ENCODE peak calls at places on chromosomes 11 and 22, in five cellular contexts. One of them, this sample, is unnamed.

GRCh38 chr22:35301370-35301874 is 1.7 kb downstream of the TOM1 start:
- DNase-seq in astrocyte of the spinal cord: peak
- DNase-seq in NCI-H748 treated with DMSO at 0.1 percent for 48 hours: no peak
- DNase-seq in stimulated activated CD4-positive, alpha-beta T cell treated with anti-CD3 and anti-CD28 coated beads, TNF-alpha, amount 100 ng/mL, for 4 hours: no peak
- DNase-seq in GOT3: peak
- DNase-seq in this sample: peak

GRCh38 chr11:22627421-22627820 is 1.8 kb upstream of the FANCF start:
- DNase-seq in stimulated activated CD4-positive, alpha-beta T cell treated with anti-CD3 and anti-CD28 coated beads, TNF-alpha, amount 100 ng/mL, for 4 hours: no peak
- DNase-seq in astrocyte of the spinal cord: no peak
- DNase-seq in GOT3: no peak
- DNase-seq in NCI-H748 treated with DMSO at 0.1 percent for 48 hours: no peak
- DNase-seq in this sample: no peak

GRCh38 chr22:30459206-30460052 is 12.4 kb downstream of the SEC14L3 start:
- DNase-seq in astrocyte of the spinal cord: peak
- DNase-seq in stimulated activated CD4-positive, alpha-beta T cell treated with anti-CD3 and anti-CD28 coated beads, TNF-alpha, amount 100 ng/mL, for 4 hours: no peak
- DNase-seq in NCI-H748 treated with DMSO at 0.1 percent for 48 hours: no peak
- DNase-seq in GOT3: no peak
- DNase-seq in this sample: no peak

GRCh38 chr11:1837171-1838076 is 1.4 kb upstream of the TNNI2 start:
- DNase-seq in NCI-H748 treated with DMSO at 0.1 percent for 48 hours: no peak
- DNase-seq in stimulated activated CD4-positive, alpha-beta T cell treated with anti-CD3 and anti-CD28 coated beads, TNF-alpha, amount 100 ng/mL, for 4 hours: peak
- DNase-seq in GOT3: no peak
- DNase-seq in astrocyte of the spinal cord: peak
- DNase-seq in this sample: peak

GRCh38 chr11:10492084-10492483 is 37.0 kb downstream of the AMPD3 start:
- DNase-seq in astrocyte of the spinal cord: no peak
- DNase-seq in NCI-H748 treated with DMSO at 0.1 percent for 48 hours: no peak
- DNase-seq in stimulated activated CD4-positive, alpha-beta T cell treated with anti-CD3 and anti-CD28 coated beads, TNF-alpha, amount 100 ng/mL, for 4 hours: no peak
- DNase-seq in GOT3: no peak
- DNase-seq in this sample: no peak

GRCh38 chr11:28529540-28530410 is 421.6 kb downstream of the METTL15 start:
- DNase-seq in NCI-H748 treated with DMSO at 0.1 percent for 48 hours: no peak
- DNase-seq in GOT3: no peak
- DNase-seq in stimulated activated CD4-positive, alpha-beta T cell treated with anti-CD3 and anti-CD28 coated beads, TNF-alpha, amount 100 ng/mL, for 4 hours: no peak
- DNase-seq in astrocyte of the spinal cord: peak
- DNase-seq in this sample: peak

GRCh38 chr22:35509451-35509850 is 31.2 kb upstream of the RASD2 start:
- DNase-seq in GOT3: no peak
- DNase-seq in astrocyte of the spinal cord: no peak
- DNase-seq in NCI-H748 treated with DMSO at 0.1 percent for 48 hours: no peak
- DNase-seq in stimulated activated CD4-positive, alpha-beta T cell treated with anti-CD3 and anti-CD28 coated beads, TNF-alpha, amount 100 ng/mL, for 4 hours: no peak
- DNase-seq in this sample: no peak

GRCh38 chr11:62921573-62922188 is 518 bp upstream of the CHRM1 start:
- DNase-seq in GOT3: no peak
- DNase-seq in NCI-H748 treated with DMSO at 0.1 percent for 48 hours: no peak
- DNase-seq in stimulated activated CD4-positive, alpha-beta T cell treated with anti-CD3 and anti-CD28 coated beads, TNF-alpha, amount 100 ng/mL, for 4 hours: no peak
- DNase-seq in astrocyte of the spinal cord: no peak
- DNase-seq in this sample: peak

GRCh38 chr11:23540101-23540561 is 679.9 kb upstream of the CCDC179 start:
- DNase-seq in NCI-H748 treated with DMSO at 0.1 percent for 48 hours: peak
- DNase-seq in GOT3: no peak
- DNase-seq in stimulated activated CD4-positive, alpha-beta T cell treated with anti-CD3 and anti-CD28 coated beads, TNF-alpha, amount 100 ng/mL, for 4 hours: no peak
- DNase-seq in astrocyte of the spinal cord: peak
- DNase-seq in this sample: peak

GRCh38 chr11:375065-376025 is 6.0 kb downstream of the B4GALNT4 start:
- DNase-seq in astrocyte of the spinal cord: no peak
- DNase-seq in NCI-H748 treated with DMSO at 0.1 percent for 48 hours: no peak
- DNase-seq in GOT3: no peak
- DNase-seq in stimulated activated CD4-positive, alpha-beta T cell treated with anti-CD3 and anti-CD28 coated beads, TNF-alpha, amount 100 ng/mL, for 4 hours: no peak
- DNase-seq in this sample: no peak

GRCh38 chr22:28819253-28820096 is 19.1 kb upstream of the XBP1 start:
- DNase-seq in stimulated activated CD4-positive, alpha-beta T cell treated with anti-CD3 and anti-CD28 coated beads, TNF-alpha, amount 100 ng/mL, for 4 hours: no peak
- DNase-seq in GOT3: no peak
- DNase-seq in NCI-H748 treated with DMSO at 0.1 percent for 48 hours: no peak
- DNase-seq in astrocyte of the spinal cord: no peak
- DNase-seq in this sample: no peak

GRCh38 chr22:24441406-24442351 is 14.3 kb downstream of the ADORA2A start:
- DNase-seq in stimulated activated CD4-positive, alpha-beta T cell treated with anti-CD3 and anti-CD28 coated beads, TNF-alpha, amount 100 ng/mL, for 4 hours: no peak
- DNase-seq in astrocyte of the spinal cord: no peak
- DNase-seq in NCI-H748 treated with DMSO at 0.1 percent for 48 hours: no peak
- DNase-seq in GOT3: no peak
- DNase-seq in this sample: no peak

GRCh38 chr11:119356349-119357031 is 10.0 kb upstream of the MFRP start:
- DNase-seq in NCI-H748 treated with DMSO at 0.1 percent for 48 hours: peak
- DNase-seq in stimulated activated CD4-positive, alpha-beta T cell treated with anti-CD3 and anti-CD28 coated beads, TNF-alpha, amount 100 ng/mL, for 4 hours: peak
- DNase-seq in GOT3: no peak
- DNase-seq in astrocyte of the spinal cord: peak
- DNase-seq in this sample: no peak

GRCh38 chr11:69912161-69912910 is 93.1 kb upstream of the FGF3 start:
- DNase-seq in NCI-H748 treated with DMSO at 0.1 percent for 48 hours: no peak
- DNase-seq in stimulated activated CD4-positive, alpha-beta T cell treated with anti-CD3 and anti-CD28 coated beads, TNF-alpha, amount 100 ng/mL, for 4 hours: no peak
- DNase-seq in GOT3: no peak
- DNase-seq in astrocyte of the spinal cord: no peak
- DNase-seq in this sample: no peak

GRCh38 chr11:35593143-35593542 is 25.1 kb upstream of the FJX1 start:
- DNase-seq in GOT3: no peak
- DNase-seq in stimulated activated CD4-positive, alpha-beta T cell treated with anti-CD3 and anti-CD28 coated beads, TNF-alpha, amount 100 ng/mL, for 4 hours: no peak
- DNase-seq in NCI-H748 treated with DMSO at 0.1 percent for 48 hours: no peak
- DNase-seq in astrocyte of the spinal cord: peak
- DNase-seq in this sample: peak

GRCh38 chr11:125069008-125069407 is 5.9 kb downstream of the SLC37A2 start:
- DNase-seq in GOT3: no peak
- DNase-seq in NCI-H748 treated with DMSO at 0.1 percent for 48 hours: no peak
- DNase-seq in stimulated activated CD4-positive, alpha-beta T cell treated with anti-CD3 and anti-CD28 coated beads, TNF-alpha, amount 100 ng/mL, for 4 hours: no peak
- DNase-seq in astrocyte of the spinal cord: no peak
- DNase-seq in this sample: peak

GRCh38 chr11:125263268-125263790 is 98.8 kb downstream of the PKNOX2 start:
- DNase-seq in stimulated activated CD4-positive, alpha-beta T cell treated with anti-CD3 and anti-CD28 coated beads, TNF-alpha, amount 100 ng/mL, for 4 hours: no peak
- DNase-seq in astrocyte of the spinal cord: peak
- DNase-seq in GOT3: peak
- DNase-seq in NCI-H748 treated with DMSO at 0.1 percent for 48 hours: no peak
- DNase-seq in this sample: peak

GRCh38 chr22:26949193-26949592 is 291.8 kb downstream of the MIAT start:
- DNase-seq in stimulated activated CD4-positive, alpha-beta T cell treated with anti-CD3 and anti-CD28 coated beads, TNF-alpha, amount 100 ng/mL, for 4 hours: no peak
- DNase-seq in NCI-H748 treated with DMSO at 0.1 percent for 48 hours: no peak
- DNase-seq in GOT3: no peak
- DNase-seq in astrocyte of the spinal cord: no peak
- DNase-seq in this sample: no peak

GRCh38 chr22:41513391-41513790 is 30.9 kb downstream of the POLR3H start:
- DNase-seq in astrocyte of the spinal cord: no peak
- DNase-seq in GOT3: no peak
- DNase-seq in stimulated activated CD4-positive, alpha-beta T cell treated with anti-CD3 and anti-CD28 coated beads, TNF-alpha, amount 100 ng/mL, for 4 hours: no peak
- DNase-seq in NCI-H748 treated with DMSO at 0.1 percent for 48 hours: no peak
- DNase-seq in this sample: no peak

GRCh38 chr22:19709063-19709769 is 5.1 kb upstream of the SEPTIN5 start:
- DNase-seq in stimulated activated CD4-positive, alpha-beta T cell treated with anti-CD3 and anti-CD28 coated beads, TNF-alpha, amount 100 ng/mL, for 4 hours: no peak
- DNase-seq in GOT3: peak
- DNase-seq in NCI-H748 treated with DMSO at 0.1 percent for 48 hours: no peak
- DNase-seq in astrocyte of the spinal cord: no peak
- DNase-seq in this sample: no peak

GRCh38 chr11:46615756-46616155 is 1.3 kb downstream of the HARBI1 start:
- DNase-seq in astrocyte of the spinal cord: no peak
- DNase-seq in GOT3: no peak
- DNase-seq in NCI-H748 treated with DMSO at 0.1 percent for 48 hours: no peak
- DNase-seq in stimulated activated CD4-positive, alpha-beta T cell treated with anti-CD3 and anti-CD28 coated beads, TNF-alpha, amount 100 ng/mL, for 4 hours: no peak
- DNase-seq in this sample: peak

GRCh38 chr11:64661146-64661545 is 61.9 kb downstream of the NRXN2 start:
- DNase-seq in stimulated activated CD4-positive, alpha-beta T cell treated with anti-CD3 and anti-CD28 coated beads, TNF-alpha, amount 100 ng/mL, for 4 hours: no peak
- DNase-seq in NCI-H748 treated with DMSO at 0.1 percent for 48 hours: no peak
- DNase-seq in astrocyte of the spinal cord: peak
- DNase-seq in GOT3: peak
- DNase-seq in this sample: peak

GRCh38 chr11:102438311-102439062 is 14.1 kb downstream of the TMEM123 start:
- DNase-seq in NCI-H748 treated with DMSO at 0.1 percent for 48 hours: no peak
- DNase-seq in astrocyte of the spinal cord: no peak
- DNase-seq in GOT3: no peak
- DNase-seq in stimulated activated CD4-positive, alpha-beta T cell treated with anti-CD3 and anti-CD28 coated beads, TNF-alpha, amount 100 ng/mL, for 4 hours: no peak
- DNase-seq in this sample: no peak

GRCh38 chr22:50604623-50605348 is 4.2 kb downstream of the MAPK8IP2 start:
- DNase-seq in stimulated activated CD4-positive, alpha-beta T cell treated with anti-CD3 and anti-CD28 coated beads, TNF-alpha, amount 100 ng/mL, for 4 hours: no peak
- DNase-seq in GOT3: no peak
- DNase-seq in NCI-H748 treated with DMSO at 0.1 percent for 48 hours: no peak
- DNase-seq in astrocyte of the spinal cord: no peak
- DNase-seq in this sample: no peak

GRCh38 chr22:18156878-18157713 is 7.1 kb downstream of the USP18 start:
- DNase-seq in NCI-H748 treated with DMSO at 0.1 percent for 48 hours: peak
- DNase-seq in GOT3: peak
- DNase-seq in astrocyte of the spinal cord: peak
- DNase-seq in stimulated activated CD4-positive, alpha-beta T cell treated with anti-CD3 and anti-CD28 coated beads, TNF-alpha, amount 100 ng/mL, for 4 hours: no peak
- DNase-seq in this sample: peak

GRCh38 chr11:62033191-62034044 is 66.0 kb upstream of the FTH1 start:
- DNase-seq in GOT3: no peak
- DNase-seq in NCI-H748 treated with DMSO at 0.1 percent for 48 hours: no peak
- DNase-seq in astrocyte of the spinal cord: no peak
- DNase-seq in stimulated activated CD4-positive, alpha-beta T cell treated with anti-CD3 and anti-CD28 coated beads, TNF-alpha, amount 100 ng/mL, for 4 hours: no peak
- DNase-seq in this sample: peak

GRCh38 chr11:75639752-75640151 is 29.1 kb downstream of the MAP6 start:
- DNase-seq in stimulated activated CD4-positive, alpha-beta T cell treated with anti-CD3 and anti-CD28 coated beads, TNF-alpha, amount 100 ng/mL, for 4 hours: no peak
- DNase-seq in GOT3: no peak
- DNase-seq in NCI-H748 treated with DMSO at 0.1 percent for 48 hours: peak
- DNase-seq in astrocyte of the spinal cord: peak
- DNase-seq in this sample: peak

GRCh38 chr11:35267504-35267903 is 128.5 kb downstream of the CD44 start:
- DNase-seq in astrocyte of the spinal cord: peak
- DNase-seq in NCI-H748 treated with DMSO at 0.1 percent for 48 hours: no peak
- DNase-seq in GOT3: no peak
- DNase-seq in stimulated activated CD4-positive, alpha-beta T cell treated with anti-CD3 and anti-CD28 coated beads, TNF-alpha, amount 100 ng/mL, for 4 hours: no peak
- DNase-seq in this sample: peak

This sample was measured in HT1080.